ENCODE peak calls at places on chromosome 19, in seven cellular contexts. One of them, this sample, is unnamed.

GRCh38 chr19:15098505-15098904 is 8.7 kb upstream of the SYDE1 start:
- DNase-seq in GM12878: no peak
- DNase-seq in HepG2: no peak
- DNase-seq in K562: no peak
- DNase-seq in HCT116: no peak
- DNase-seq in H1: no peak
- DNase-seq in SK-N-SH: no peak
- DNase-seq in this sample: no peak

GRCh38 chr19:32178841-32179410 is 166.5 kb upstream of the ZNF507 start:
- DNase-seq in H1: peak; percentile 40
- DNase-seq in K562: no peak
- DNase-seq in SK-N-SH: no peak
- DNase-seq in HepG2: no peak
- DNase-seq in HCT116: no peak
- DNase-seq in GM12878: no peak
- DNase-seq in this sample: no peak

GRCh38 chr19:41553804-41554203 is 22.2 kb upstream of the CEACAM21 start:
- DNase-seq in H1: no peak
- DNase-seq in K562: no peak
- DNase-seq in HCT116: no peak
- DNase-seq in HepG2: no peak
- DNase-seq in SK-N-SH: no peak
- DNase-seq in GM12878: no peak
- DNase-seq in this sample: no peak

GRCh38 chr19:5571777-5572176 is 4.0 kb upstream of the TINCR start:
- DNase-seq in H1: no peak
- DNase-seq in HepG2: no peak
- DNase-seq in K562: no peak
- DNase-seq in GM12878: no peak
- DNase-seq in SK-N-SH: no peak
- DNase-seq in HCT116: no peak
- DNase-seq in this sample: no peak

GRCh38 chr19:49705919-49706318 is 15.0 kb downstream of the CPT1C start:
- DNase-seq in H1: no peak
- DNase-seq in HepG2: no peak
- DNase-seq in HCT116: no peak
- DNase-seq in SK-N-SH: no peak
- DNase-seq in GM12878: no peak
- DNase-seq in K562: no peak
- DNase-seq in this sample: no peak

GRCh38 chr19:30167976-30168635 is 204.1 kb upstream of the ZNF536 start:
- DNase-seq in SK-N-SH: no peak
- DNase-seq in GM12878: no peak
- DNase-seq in HepG2: no peak
- DNase-seq in K562: no peak
- DNase-seq in H1: peak; percentile 28
- DNase-seq in HCT116: no peak
- DNase-seq in this sample: no peak

GRCh38 chr19:13090511-13091231 is 12.0 kb downstream of the LYL1 start:
- DNase-seq in GM12878: no peak
- DNase-seq in HepG2: no peak
- DNase-seq in K562: no peak
- DNase-seq in H1: no peak
- DNase-seq in HCT116: no peak
- DNase-seq in SK-N-SH: peak; percentile 57
- DNase-seq in this sample: no peak

GRCh38 chr19:49544154-49544553 is 16.4 kb downstream of the RCN3 start:
- DNase-seq in H1: no peak
- DNase-seq in GM12878: no peak
- DNase-seq in HepG2: no peak
- DNase-seq in HCT116: no peak
- DNase-seq in K562: peak; percentile 5
- DNase-seq in SK-N-SH: no peak
- DNase-seq in this sample: no peak

GRCh38 chr19:42468273-42468796 is 25.6 kb upstream of the CXCL17 start:
- DNase-seq in GM12878: no peak
- DNase-seq in HepG2: no peak
- DNase-seq in SK-N-SH: no peak
- DNase-seq in HCT116: peak; percentile 64
- DNase-seq in K562: no peak
- DNase-seq in H1: no peak
- DNase-seq in this sample: no peak

GRCh38 chr19:860481-861098 is 1.1 kb downstream of the CFD start:
- DNase-seq in SK-N-SH: peak; percentile 83
- DNase-seq in K562: peak; percentile 90
- DNase-seq in H1: no peak
- DNase-seq in HepG2: peak; percentile 53
- DNase-seq in GM12878: no peak
- DNase-seq in HCT116: peak; percentile 73
- DNase-seq in this sample: peak; percentile 90

GRCh38 chr19:5355693-5356092 is 15.1 kb upstream of the PTPRS start:
- DNase-seq in HCT116: no peak
- DNase-seq in K562: no peak
- DNase-seq in HepG2: no peak
- DNase-seq in GM12878: no peak
- DNase-seq in H1: no peak
- DNase-seq in SK-N-SH: no peak
- DNase-seq in this sample: no peak

DNA sequence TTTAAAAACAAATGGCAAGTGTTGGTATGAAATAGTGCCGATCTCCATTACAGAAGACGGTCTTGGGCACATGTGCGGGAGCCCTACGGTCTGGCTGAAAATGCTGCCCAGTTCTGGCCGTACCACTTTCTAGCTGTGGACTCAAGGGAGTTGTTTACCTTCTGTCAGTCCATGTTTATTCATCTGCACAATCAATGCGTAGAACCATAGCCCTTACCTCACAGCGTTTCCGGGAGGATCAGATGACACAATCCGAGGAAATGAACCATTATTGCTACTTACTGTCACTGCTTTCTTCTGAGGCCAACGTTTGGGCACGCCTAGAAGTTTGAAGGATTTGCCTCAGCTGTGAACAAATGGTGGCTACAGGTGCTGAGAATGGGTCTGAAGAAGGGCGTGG is 31.2 kb downstream of the GADD45B start:
- DNase-seq in H1: no peak
- DNase-seq in HepG2: peak; percentile 92
- DNase-seq in GM12878: no peak
- DNase-seq in SK-N-SH: no peak
- DNase-seq in K562: no peak
- DNase-seq in HCT116: peak; percentile 75
- DNase-seq in this sample: peak; percentile 95
- TF ChIP-seq JUND in H1: no peak
- TF ChIP-seq JUND in HepG2: no peak
- TF ChIP-seq JUND in GM12878: no peak
- TF ChIP-seq JUND in SK-N-SH: no peak
- TF ChIP-seq JUND in K562: peak; percentile 34
- TF ChIP-seq JUND in HCT116: no peak
- TF ChIP-seq JUND in this sample: no peak

DNA sequence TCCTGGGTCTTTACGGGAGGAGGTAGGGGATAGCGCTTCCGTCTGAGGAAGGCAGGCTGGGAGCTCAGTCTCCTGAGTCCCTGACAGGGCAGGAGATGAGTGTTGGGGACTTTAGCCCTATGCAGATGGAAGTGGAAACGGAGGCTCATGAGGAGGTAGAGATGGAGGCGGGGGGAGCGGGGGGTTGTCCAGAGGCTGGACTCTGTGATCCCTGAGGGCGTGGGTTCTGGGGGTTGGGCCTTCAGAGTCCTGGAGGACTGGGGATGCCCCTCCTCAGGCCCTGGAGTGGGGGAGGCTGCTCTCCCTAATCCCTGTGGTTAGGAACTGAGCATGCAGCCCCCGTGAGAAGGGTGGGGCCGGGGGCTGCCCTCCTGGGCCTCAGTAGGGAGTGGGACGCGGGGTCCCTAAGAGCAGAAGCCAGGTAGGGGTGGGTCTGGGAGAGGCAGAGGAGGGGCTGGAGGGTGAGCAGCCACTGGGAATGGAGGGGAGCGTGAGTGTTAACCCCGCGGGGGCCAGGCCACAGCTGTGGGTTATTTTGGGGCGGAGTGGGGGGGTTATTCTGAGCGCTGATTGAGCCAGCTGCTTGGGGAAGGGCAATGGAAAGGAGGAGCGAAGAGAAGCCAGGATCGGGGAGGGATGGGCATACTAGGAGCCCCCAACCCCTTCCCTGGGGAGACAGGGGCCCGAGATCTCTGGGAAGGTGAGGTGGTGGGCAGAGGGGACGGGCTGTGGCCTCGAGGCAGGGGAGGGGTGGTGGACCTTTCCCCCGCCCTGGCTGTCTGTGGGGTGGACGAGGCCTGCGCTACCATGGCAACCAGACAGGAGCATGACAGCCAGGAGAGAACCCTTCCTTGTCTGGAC is 2.8 kb downstream of the GRIN2D start:
- DNase-seq in H1: peak; percentile 60
- DNase-seq in K562: no peak
- DNase-seq in HCT116: no peak
- DNase-seq in HepG2: no peak
- DNase-seq in SK-N-SH: no peak
- DNase-seq in GM12878: no peak
- DNase-seq in this sample: no peak
- TF ChIP-seq JUND in H1: no peak
- TF ChIP-seq JUND in K562: no peak
- TF ChIP-seq JUND in HCT116: no peak
- TF ChIP-seq JUND in HepG2: no peak
- TF ChIP-seq JUND in SK-N-SH: no peak
- TF ChIP-seq JUND in GM12878: no peak
- TF ChIP-seq JUND in this sample: no peak

GRCh38 chr19:11291991-11292390 is 4.0 kb upstream of the TSPAN16 start:
- DNase-seq in HepG2: no peak
- DNase-seq in HCT116: no peak
- DNase-seq in K562: peak; percentile 14
- DNase-seq in SK-N-SH: no peak
- DNase-seq in H1: no peak
- DNase-seq in GM12878: no peak
- DNase-seq in this sample: no peak

GRCh38 chr19:11296264-11296663 is 304 bp downstream of the TSPAN16 start:
- DNase-seq in SK-N-SH: no peak
- DNase-seq in H1: no peak
- DNase-seq in HepG2: no peak
- DNase-seq in K562: no peak
- DNase-seq in HCT116: no peak
- DNase-seq in GM12878: no peak
- DNase-seq in this sample: no peak

GRCh38 chr19:11295180-11295579 is 780 bp upstream of the TSPAN16 start:
- DNase-seq in H1: no peak
- DNase-seq in SK-N-SH: no peak
- DNase-seq in GM12878: no peak
- DNase-seq in HepG2: no peak
- DNase-seq in K562: no peak
- DNase-seq in HCT116: no peak
- DNase-seq in this sample: no peak

GRCh38 chr19:11293468-11294389 is 2.2 kb upstream of the TSPAN16 start:
- DNase-seq in H1: peak; percentile 100
- DNase-seq in K562: peak; percentile 96
- DNase-seq in SK-N-SH: peak; percentile 96
- DNase-seq in HepG2: peak; percentile 78
- DNase-seq in GM12878: peak; percentile 59
- DNase-seq in HCT116: peak; percentile 79
- DNase-seq in this sample: peak; percentile 75

GRCh38 chr19:11295665-11296245 is at the start of gene TSPAN16:
- DNase-seq in K562: no peak
- DNase-seq in GM12878: no peak
- DNase-seq in SK-N-SH: peak; percentile 38
- DNase-seq in HCT116: no peak
- DNase-seq in H1: no peak
- DNase-seq in HepG2: no peak
- DNase-seq in this sample: no peak
- TF ChIP-seq JUND in K562: no peak
- TF ChIP-seq JUND in GM12878: no peak
- TF ChIP-seq JUND in SK-N-SH: no peak
- TF ChIP-seq JUND in HCT116: no peak
- TF ChIP-seq JUND in H1: no peak
- TF ChIP-seq JUND in HepG2: no peak
- TF ChIP-seq JUND in this sample: no peak

GRCh38 chr19:11400695-11401291 is 16.7 kb upstream of the EPOR start:
- DNase-seq in GM12878: no peak
- DNase-seq in K562: peak; percentile 37
- DNase-seq in HCT116: no peak
- DNase-seq in H1: no peak
- DNase-seq in SK-N-SH: peak; percentile 36
- DNase-seq in HepG2: no peak
- DNase-seq in this sample: no peak

GRCh38 chr19:11405846-11406643 is 13.1 kb downstream of the RGL3 start:
- DNase-seq in GM12878: no peak
- DNase-seq in HepG2: no peak
- DNase-seq in SK-N-SH: peak; percentile 20
- DNase-seq in K562: no peak
- DNase-seq in H1: peak; percentile 87
- DNase-seq in HCT116: no peak
- DNase-seq in this sample: no peak

GRCh38 chr19:11408591-11408990 is 10.5 kb downstream of the RGL3 start:
- DNase-seq in H1: no peak
- DNase-seq in K562: no peak
- DNase-seq in SK-N-SH: no peak
- DNase-seq in GM12878: no peak
- DNase-seq in HepG2: no peak
- DNase-seq in HCT116: no peak
- DNase-seq in this sample: no peak

GRCh38 chr19:11401808-11402543 is 17.1 kb downstream of the RGL3 start:
- DNase-seq in K562: no peak
- DNase-seq in GM12878: no peak
- DNase-seq in HepG2: no peak
- DNase-seq in HCT116: no peak
- DNase-seq in SK-N-SH: peak; percentile 35
- DNase-seq in H1: no peak
- DNase-seq in this sample: no peak

GRCh38 chr19:11404588-11405258 is 14.4 kb downstream of the RGL3 start:
- DNase-seq in HCT116: no peak
- DNase-seq in GM12878: no peak
- DNase-seq in HepG2: no peak
- DNase-seq in K562: no peak
- DNase-seq in H1: no peak
- DNase-seq in SK-N-SH: peak; percentile 16
- DNase-seq in this sample: no peak
- TF ChIP-seq JUND in HCT116: no peak
- TF ChIP-seq JUND in GM12878: no peak
- TF ChIP-seq JUND in HepG2: no peak
- TF ChIP-seq JUND in K562: no peak
- TF ChIP-seq JUND in H1: no peak
- TF ChIP-seq JUND in SK-N-SH: no peak
- TF ChIP-seq JUND in this sample: no peak